ENCODE peak calls at places on chromosomes 4 and X, in seven cellular contexts. One of them, this sample, is unnamed.
A peak's percentile ranks its signal among the peaks of the same experiment; 100 is the strongest.

GRCh38 chr4:2306773-2307410 is 45.0 kb upstream of the MXD4 start:
- DNase-seq in SW 1271: no peak
- DNase-seq in NCI-H1930: no peak
- DNase-seq in CD4-positive, alpha-beta T cell: no peak
- DNase-seq in EH: no peak
- DNase-seq in hippocampal formation: no peak
- DNase-seq in ascending aorta: no peak
- DNase-seq in this sample: no peak

GRCh38 chr4:168634276-168634802 is 137.5 kb downstream of the PALLD start:
- DNase-seq in SW 1271: no peak
- DNase-seq in NCI-H1930: no peak
- DNase-seq in CD4-positive, alpha-beta T cell: no peak
- DNase-seq in EH: peak; percentile 99
- DNase-seq in hippocampal formation: no peak
- DNase-seq in ascending aorta: no peak
- DNase-seq in this sample: no peak

GRCh38 chrX:49901068-49901467 is 21.3 kb upstream of the CLCN5 start:
- DNase-seq in SW 1271: no peak
- DNase-seq in NCI-H1930: peak; percentile 20
- DNase-seq in CD4-positive, alpha-beta T cell: no peak
- DNase-seq in EH: no peak
- DNase-seq in hippocampal formation: no peak
- DNase-seq in ascending aorta: no peak
- DNase-seq in this sample: no peak

GRCh38 chrX:119529355-119530276 is 35.6 kb downstream of the STEEP1 start:
- DNase-seq in SW 1271: no peak
- DNase-seq in NCI-H1930: no peak
- DNase-seq in CD4-positive, alpha-beta T cell: no peak
- DNase-seq in EH: no peak
- DNase-seq in hippocampal formation: peak; percentile 3
- DNase-seq in ascending aorta: no peak
- DNase-seq in this sample: no peak

GRCh38 chr4:74370912-74371311 is 6.0 kb downstream of the EREG start:
- DNase-seq in SW 1271: peak; percentile 62
- DNase-seq in NCI-H1930: peak; percentile 8
- DNase-seq in CD4-positive, alpha-beta T cell: no peak
- DNase-seq in EH: peak; percentile 67
- DNase-seq in hippocampal formation: peak; percentile 5
- DNase-seq in ascending aorta: no peak
- DNase-seq in this sample: peak; percentile 3

GRCh38 chrX:110208092-110208491 is 109.8 kb downstream of the AMMECR1 start:
- DNase-seq in SW 1271: no peak
- DNase-seq in NCI-H1930: no peak
- DNase-seq in CD4-positive, alpha-beta T cell: no peak
- DNase-seq in EH: no peak
- DNase-seq in hippocampal formation: no peak
- DNase-seq in ascending aorta: no peak
- DNase-seq in this sample: no peak

GRCh38 chr4:111648056-111648455 is 497.2 kb upstream of the FAM241A start:
- DNase-seq in SW 1271: no peak
- DNase-seq in NCI-H1930: no peak
- DNase-seq in CD4-positive, alpha-beta T cell: no peak
- DNase-seq in EH: no peak
- DNase-seq in hippocampal formation: no peak
- DNase-seq in ascending aorta: no peak
- DNase-seq in this sample: no peak

GRCh38 chrX:63128509-63128908 is 222.6 kb downstream of the SPIN4 start:
- DNase-seq in SW 1271: peak; percentile 19
- DNase-seq in NCI-H1930: no peak
- DNase-seq in CD4-positive, alpha-beta T cell: no peak
- DNase-seq in EH: peak; percentile 2
- DNase-seq in hippocampal formation: no peak
- DNase-seq in ascending aorta: no peak
- DNase-seq in this sample: no peak

GRCh38 chrX:12804655-12805054 is 13.4 kb downstream of the PRPS2 start:
- DNase-seq in SW 1271: no peak
- DNase-seq in NCI-H1930: no peak
- DNase-seq in CD4-positive, alpha-beta T cell: no peak
- DNase-seq in EH: peak; percentile 38
- DNase-seq in hippocampal formation: no peak
- DNase-seq in ascending aorta: no peak
- DNase-seq in this sample: no peak

GRCh38 chrX:38206036-38206435 is 14.6 kb downstream of the SRPX start:
- DNase-seq in SW 1271: no peak
- DNase-seq in NCI-H1930: no peak
- DNase-seq in CD4-positive, alpha-beta T cell: no peak
- DNase-seq in EH: peak; percentile 70
- DNase-seq in hippocampal formation: no peak
- DNase-seq in ascending aorta: no peak
- DNase-seq in this sample: no peak

GRCh38 chrX:151700581-151700980 is 5.3 kb downstream of the PRRG3 start:
- DNase-seq in SW 1271: no peak
- DNase-seq in NCI-H1930: no peak
- DNase-seq in CD4-positive, alpha-beta T cell: no peak
- DNase-seq in EH: no peak
- DNase-seq in hippocampal formation: no peak
- DNase-seq in ascending aorta: no peak
- DNase-seq in this sample: no peak

GRCh38 chrX:150546711-150547153 is 21.7 kb upstream of the MTM1 start:
- DNase-seq in SW 1271: no peak
- DNase-seq in NCI-H1930: no peak
- DNase-seq in CD4-positive, alpha-beta T cell: peak; percentile 21
- DNase-seq in EH: no peak
- DNase-seq in hippocampal formation: no peak
- DNase-seq in ascending aorta: no peak
- DNase-seq in this sample: no peak

GRCh38 chrX:47483310-47484268 is 567 bp upstream of the ZNF41 start:
- DNase-seq in SW 1271: no peak
- DNase-seq in NCI-H1930: no peak
- DNase-seq in CD4-positive, alpha-beta T cell: no peak
- DNase-seq in EH: peak; percentile 53
- DNase-seq in hippocampal formation: no peak
- DNase-seq in ascending aorta: no peak
- DNase-seq in this sample: peak; percentile 3

GRCh38 chr4:105166066-105166465 is 19.4 kb downstream of the TET2 start:
- DNase-seq in SW 1271: no peak
- DNase-seq in NCI-H1930: no peak
- DNase-seq in CD4-positive, alpha-beta T cell: no peak
- DNase-seq in EH: no peak
- DNase-seq in hippocampal formation: no peak
- DNase-seq in ascending aorta: no peak
- DNase-seq in this sample: no peak

GRCh38 chr4:45527160-45527559 is 596.7 kb downstream of the GABRG1 start:
- DNase-seq in SW 1271: no peak
- DNase-seq in NCI-H1930: no peak
- DNase-seq in CD4-positive, alpha-beta T cell: no peak
- DNase-seq in EH: no peak
- DNase-seq in hippocampal formation: no peak
- DNase-seq in ascending aorta: no peak
- DNase-seq in this sample: no peak

GRCh38 chr4:76316131-76316530 is 9.6 kb downstream of the STBD1 start:
- DNase-seq in SW 1271: no peak
- DNase-seq in NCI-H1930: no peak
- DNase-seq in CD4-positive, alpha-beta T cell: no peak
- DNase-seq in EH: no peak
- DNase-seq in hippocampal formation: no peak
- DNase-seq in ascending aorta: no peak
- DNase-seq in this sample: no peak

GRCh38 chr4:183255487-183255886 is 64.6 kb downstream of the CLDN22 start:
- DNase-seq in SW 1271: no peak
- DNase-seq in NCI-H1930: no peak
- DNase-seq in CD4-positive, alpha-beta T cell: no peak
- DNase-seq in EH: peak; percentile 53
- DNase-seq in hippocampal formation: no peak
- DNase-seq in ascending aorta: no peak
- DNase-seq in this sample: no peak

GRCh38 chr4:111992604-111993151 is 152.6 kb upstream of the FAM241A start:
- DNase-seq in SW 1271: no peak
- DNase-seq in NCI-H1930: no peak
- DNase-seq in CD4-positive, alpha-beta T cell: no peak
- DNase-seq in EH: no peak
- DNase-seq in hippocampal formation: no peak
- DNase-seq in ascending aorta: no peak
- DNase-seq in this sample: no peak

GRCh38 chrX:39946822-39947221 is 150.9 kb downstream of the BCOR start:
- DNase-seq in SW 1271: no peak
- DNase-seq in NCI-H1930: no peak
- DNase-seq in CD4-positive, alpha-beta T cell: no peak
- DNase-seq in EH: peak; percentile 90
- DNase-seq in hippocampal formation: no peak
- DNase-seq in ascending aorta: no peak
- DNase-seq in this sample: no peak

GRCh38 chr4:16516796-16517413 is 290.6 kb upstream of the TAPT1 start:
- DNase-seq in SW 1271: no peak
- DNase-seq in NCI-H1930: no peak
- DNase-seq in CD4-positive, alpha-beta T cell: no peak
- DNase-seq in EH: peak; percentile 82
- DNase-seq in hippocampal formation: peak; percentile 78
- DNase-seq in ascending aorta: peak; percentile 66
- DNase-seq in this sample: peak; percentile 63

GRCh38 chr4:98232202-98232601 is 29.0 kb upstream of the RAP1GDS1 start:
- DNase-seq in SW 1271: no peak
- DNase-seq in NCI-H1930: no peak
- DNase-seq in CD4-positive, alpha-beta T cell: no peak
- DNase-seq in EH: peak; percentile 15
- DNase-seq in hippocampal formation: no peak
- DNase-seq in ascending aorta: no peak
- DNase-seq in this sample: no peak

GRCh38 chr4:109967798-109968520 is 55.3 kb downstream of the EGF start:
- DNase-seq in SW 1271: no peak
- DNase-seq in NCI-H1930: no peak
- DNase-seq in CD4-positive, alpha-beta T cell: no peak
- DNase-seq in EH: peak; percentile 60
- DNase-seq in hippocampal formation: no peak
- DNase-seq in ascending aorta: no peak
- DNase-seq in this sample: no peak

GRCh38 chr4:108965031-108965430 is 202.2 kb upstream of the ETNPPL start:
- DNase-seq in SW 1271: no peak
- DNase-seq in NCI-H1930: no peak
- DNase-seq in CD4-positive, alpha-beta T cell: no peak
- DNase-seq in EH: peak; percentile 34
- DNase-seq in hippocampal formation: no peak
- DNase-seq in ascending aorta: no peak
- DNase-seq in this sample: no peak

GRCh38 chrX:66074920-66075879 is 35.3 kb upstream of the VSIG4 start:
- DNase-seq in SW 1271: no peak
- DNase-seq in NCI-H1930: no peak
- DNase-seq in CD4-positive, alpha-beta T cell: peak; percentile 8
- DNase-seq in EH: peak; percentile 2
- DNase-seq in hippocampal formation: no peak
- DNase-seq in ascending aorta: peak; percentile 76
- DNase-seq in this sample: no peak

This sample was measured in nucleus accumbens.